ENCODE peak calls at places on chromosomes 1 and 21, in nine cellular contexts. F is aorta, C is SJSA1, B is Panc1, Y is endodermal cell, I is heart left ventricle, K is lower lobe of right lung, G is OCI-LY7, D is thyroid gland. E is an unnamed sample.
A peak's percentile ranks its signal among the peaks of the same experiment; 100 is the strongest.

GRCh38 chr1:73801912-73802429 is 396.0 kb downstream of the LRRIQ3 start:
- DNase-seq in I (no peak), K (no peak), G (no peak), Y (no peak), B (no peak), C (no peak), F (no peak), D (no peak), E (no peak)

GRCh38 chr1:66271216-66271903 is 262.6 kb upstream of the SGIP1 start:
- DNase-seq in Y (peak; percentile 81), B (peak; percentile 86), F (peak; percentile 84), K (peak; percentile 66), G (peak; percentile 88), I (peak; percentile 89), D (peak; percentile 72), C (peak; percentile 88), E (peak; percentile 79)

GRCh38 chr1:236890152-236891056 is 95.3 kb downstream of the MTR start:
- DNase-seq in K (no peak), I (peak; percentile 64), B (no peak), G (no peak), Y (no peak), C (no peak), F (no peak), D (no peak), E (no peak)

GRCh38 chr1:944341-945325 is 14.4 kb downstream of the NOC2L start:
- DNase-seq in F (no peak), G (no peak), D (no peak), B (no peak), Y (no peak), I (peak; percentile 63), K (no peak), C (no peak), E (no peak)

GRCh38 chr21:28833181-28833580 is 159.5 kb downstream of the LTN1 start:
- DNase-seq in F (no peak), Y (no peak), I (no peak), K (no peak), G (no peak), B (no peak), D (no peak), C (no peak), E (no peak)

GRCh38 chr1:65036614-65037180 is 70.3 kb upstream of the JAK1 start:
- DNase-seq in I (no peak), D (no peak), F (no peak), C (no peak), G (no peak), K (no peak), B (no peak), Y (no peak), E (no peak)

GRCh38 chr1:26827663-26828062 is 1.2 kb downstream of the ZDHHC18 start:
- DNase-seq in K (no peak), B (no peak), D (peak; percentile 85), C (no peak), F (no peak), G (no peak), I (no peak), Y (peak; percentile 71), E (no peak)

GRCh38 chr21:14836950-14837349 is 227.8 kb downstream of the NRIP1 start:
- DNase-seq in K (no peak), F (no peak), G (no peak), D (no peak), I (no peak), B (no peak), C (no peak), Y (no peak), E (no peak)

GRCh38 chr1:86380257-86380861 is 15.8 kb downstream of the ODF2L start:
- DNase-seq in K (no peak), I (no peak), G (peak; percentile 69), F (no peak), B (peak; percentile 73), C (no peak), D (no peak), Y (no peak), E (no peak)

GRCh38 chr1:234107416-234108021 is 203.0 kb downstream of the SLC35F3 start:
- DNase-seq in K (no peak), F (no peak), Y (no peak), G (no peak), C (no peak), I (no peak), D (no peak), B (no peak), E (no peak)

GRCh38 chr1:67683306-67683705 is 1.7 kb upstream of the GADD45A start:
- DNase-seq in G (no peak), B (no peak), I (no peak), C (no peak), K (no peak), D (no peak), F (no peak), Y (no peak), E (no peak)

GRCh38 chr1:21904725-21905520 is 32.2 kb downstream of the HSPG2 start:
- DNase-seq in K (no peak), I (peak; percentile 54), Y (no peak), F (peak; percentile 84), C (no peak), D (no peak), B (no peak), G (no peak), E (peak; percentile 81)

GRCh38 chr1:117036018-117036421 is 24.1 kb upstream of the TTF2 start:
- DNase-seq in K (no peak), Y (peak; percentile 69), F (no peak), C (no peak), I (no peak), G (no peak), D (peak; percentile 16), B (no peak), E (no peak)

GRCh38 chr1:22689505-22689904 is 21.1 kb upstream of the EPHB2 start:
- DNase-seq in K (no peak), I (no peak), C (peak; percentile 85), D (peak; percentile 41), B (peak; percentile 94), F (no peak), G (no peak), Y (peak; percentile 66), E (no peak)

GRCh38 chr1:14939527-14940284 is 213.8 kb upstream of the TMEM51 start:
- DNase-seq in F (no peak), Y (no peak), K (no peak), D (no peak), B (no peak), G (no peak), C (no peak), I (no peak), E (no peak)

GRCh38 chr1:243725846-243726245 is 124.2 kb downstream of the AKT3 start:
- DNase-seq in D (no peak), Y (no peak), C (no peak), F (no peak), I (no peak), K (no peak), B (no peak), G (no peak), E (no peak)

GRCh38 chr1:84971957-84972356 is 25.0 kb downstream of the MCOLN2 start:
- DNase-seq in C (no peak), B (no peak), Y (no peak), D (no peak), G (peak; percentile 32), F (no peak), I (no peak), K (no peak), E (no peak)
- H3K27ac ChIP-seq in C (no peak overlapping the region), B (no peak overlapping the region), Y (no peak overlapping the region), D (no peak overlapping the region), G (peak overlapping the region; percentile 54), F (no peak overlapping the region), I (no peak overlapping the region), K (no peak overlapping the region), E (no peak overlapping the region)

DNA sequence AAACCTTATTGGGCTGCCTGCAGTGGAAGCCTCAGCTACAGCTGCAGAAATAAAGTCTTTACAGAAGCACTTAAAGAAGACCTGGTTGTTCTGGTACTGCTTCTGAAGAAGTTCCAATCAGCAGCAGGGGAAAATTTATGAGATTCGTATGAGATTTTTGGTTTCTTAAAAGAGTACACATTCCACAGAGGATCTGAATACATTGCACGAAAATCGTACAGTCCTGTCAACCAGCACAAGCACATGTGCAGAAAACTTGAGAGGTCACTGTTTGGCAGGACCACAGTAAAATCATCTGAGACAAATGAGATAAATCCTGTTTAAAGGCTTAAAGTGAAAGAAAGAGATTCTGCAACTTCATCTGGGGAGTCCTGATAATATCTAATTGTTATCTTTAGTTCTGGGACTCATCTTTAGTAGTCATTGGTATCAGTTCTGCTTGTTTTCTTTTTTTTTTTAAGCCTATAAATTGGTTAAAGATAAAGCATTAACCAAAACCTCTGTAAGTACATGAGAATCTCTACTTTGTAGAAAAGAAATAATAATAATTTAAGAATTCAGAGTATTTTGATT is 109.8 kb upstream of the ADGRL2 start:
- DNase-seq in G (no peak), F (no peak), B (no peak), D (no peak), K (no peak), I (no peak), Y (no peak), C (no peak), E (no peak)
- H3K4me3 ChIP-seq in G (no peak overlapping the region), F (no peak overlapping the region), B (no peak overlapping the region), D (no peak overlapping the region), K (no peak overlapping the region), I (no peak overlapping the region), Y (no peak overlapping the region), C (no peak overlapping the region), E (no peak overlapping the region)

DNA sequence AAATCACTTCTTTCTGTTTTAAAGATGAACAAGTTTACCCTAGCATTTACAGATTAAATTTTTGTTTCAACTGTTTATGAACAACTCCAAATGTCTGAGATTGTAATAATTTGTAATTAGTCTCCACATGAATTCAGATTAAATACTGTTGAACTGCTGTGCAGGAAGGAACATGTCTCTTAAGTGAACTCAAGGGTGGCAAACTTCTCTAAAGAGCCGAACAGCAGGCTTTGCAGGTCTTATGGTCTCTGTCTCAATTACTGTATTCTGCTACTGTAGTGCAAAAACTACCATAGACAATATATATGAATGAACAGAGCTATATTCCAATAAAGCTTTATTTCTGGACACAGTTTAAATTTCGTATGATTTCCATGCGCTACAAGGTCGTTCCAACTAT is 6.6 kb downstream of the RSBN1 start:
- DNase-seq in C (no peak), Y (no peak), D (no peak), K (no peak), F (no peak), I (no peak), G (no peak), B (no peak), E (no peak)
- H3K4me1 ChIP-seq in C (peaks cover 14% of the 10 kb centered on the region), Y (peaks cover 3% of the 10 kb centered on the region), D (peaks cover 21% of the 10 kb centered on the region), K (peaks cover 58% of the 10 kb centered on the region), F (peaks cover 1% of the 10 kb centered on the region), I (peaks cover 67% of the 10 kb centered on the region), G (peaks cover 18% of the 10 kb centered on the region), B (peaks cover 19% of the 10 kb centered on the region), E (peaks cover 26% of the 10 kb centered on the region)

DNA sequence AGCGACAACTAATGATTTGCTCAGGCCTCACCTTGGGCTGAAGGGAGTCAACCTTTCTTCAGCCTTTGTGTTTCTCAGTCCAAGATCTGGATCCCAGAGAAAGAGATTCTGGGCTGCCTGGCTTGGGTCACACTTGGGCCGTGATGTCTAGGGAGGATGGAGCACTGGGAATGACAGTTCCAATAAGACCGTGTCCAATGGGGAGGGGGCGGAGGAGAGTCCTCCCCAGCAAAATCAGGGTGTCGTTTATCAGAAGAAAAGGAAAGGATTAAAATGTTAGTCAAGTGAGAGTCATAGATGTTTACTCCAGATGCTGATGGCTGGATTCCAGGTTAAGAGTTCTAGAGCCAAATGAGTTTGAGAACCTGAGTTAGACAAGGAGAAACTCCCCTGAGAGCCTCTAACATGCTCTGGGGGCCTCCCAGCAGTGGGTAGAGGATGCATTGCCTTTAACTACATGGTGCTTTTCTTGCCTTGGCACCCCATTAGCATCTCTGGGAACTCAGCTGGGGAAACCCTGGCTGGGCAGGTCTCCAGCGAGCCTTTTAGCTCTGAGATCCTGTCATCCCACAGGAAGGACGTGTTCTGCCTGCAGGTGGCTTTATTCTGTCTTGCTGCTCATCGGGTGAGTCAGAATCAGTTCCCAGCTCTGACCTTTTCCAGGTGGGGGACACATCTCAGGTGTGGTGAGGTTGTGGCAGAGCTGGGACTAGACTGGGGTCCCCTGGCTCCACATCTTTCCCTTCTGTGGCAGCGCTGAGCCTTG is 22.2 kb downstream of the NIPAL3 start:
- DNase-seq in C (no peak), Y (peak; percentile 63), G (no peak), D (no peak), I (no peak), B (no peak), F (no peak), K (no peak), E (no peak)
- H3K27ac ChIP-seq in C (no peak overlapping the region), Y (no peak overlapping the region), G (no peak overlapping the region), D (no peak overlapping the region), I (peak overlapping the region; percentile 47), B (no peak overlapping the region), F (no peak overlapping the region), K (no peak overlapping the region), E (no peak overlapping the region)